ENCODE peak calls at places on chromosomes 3 and 15, in eight cellular contexts. One of them, this sample, is unnamed.

GRCh38 chr3:17033516-17034168 is 148.9 kb downstream of the PLCL2 start:
- DNase-seq in Caco-2: no peak
- DNase-seq in cardiac muscle cell: peak
- DNase-seq in fibroblast of mammary gland: peak
- DNase-seq in cardiac fibroblast: peak
- DNase-seq in OCI-LY7: no peak
- DNase-seq in heart right ventricle: no peak
- DNase-seq in left ventricle myocardium inferior: no peak
- DNase-seq in this sample: no peak

GRCh38 chr3:125212096-125212508 is 446 bp downstream of the SLC12A8 start:
- DNase-seq in Caco-2: no peak
- DNase-seq in cardiac muscle cell: peak
- DNase-seq in fibroblast of mammary gland: no peak
- DNase-seq in cardiac fibroblast: no peak
- DNase-seq in OCI-LY7: no peak
- DNase-seq in heart right ventricle: no peak
- DNase-seq in left ventricle myocardium inferior: no peak
- DNase-seq in this sample: no peak

GRCh38 chr15:73704869-73705645 is 20.9 kb downstream of the CD276 start:
- DNase-seq in Caco-2: peak
- DNase-seq in cardiac muscle cell: peak
- DNase-seq in fibroblast of mammary gland: peak
- DNase-seq in cardiac fibroblast: peak
- DNase-seq in OCI-LY7: peak
- DNase-seq in heart right ventricle: peak
- DNase-seq in left ventricle myocardium inferior: peak
- DNase-seq in this sample: peak

GRCh38 chr3:40012381-40012780 is 203.0 kb downstream of the MYRIP start:
- DNase-seq in Caco-2: no peak
- DNase-seq in cardiac muscle cell: no peak
- DNase-seq in fibroblast of mammary gland: no peak
- DNase-seq in cardiac fibroblast: no peak
- DNase-seq in OCI-LY7: no peak
- DNase-seq in heart right ventricle: no peak
- DNase-seq in left ventricle myocardium inferior: no peak
- DNase-seq in this sample: no peak

GRCh38 chr3:169667710-169668080 is 4.2 kb upstream of the MECOM start:
- DNase-seq in Caco-2: no peak
- DNase-seq in cardiac muscle cell: no peak
- DNase-seq in fibroblast of mammary gland: no peak
- DNase-seq in cardiac fibroblast: no peak
- DNase-seq in OCI-LY7: no peak
- DNase-seq in heart right ventricle: no peak
- DNase-seq in left ventricle myocardium inferior: no peak
- DNase-seq in this sample: no peak

GRCh38 chr3:21942328-21942727 is 191.3 kb upstream of the ZNF385D start:
- DNase-seq in Caco-2: no peak
- DNase-seq in cardiac muscle cell: no peak
- DNase-seq in fibroblast of mammary gland: peak
- DNase-seq in cardiac fibroblast: peak
- DNase-seq in OCI-LY7: no peak
- DNase-seq in heart right ventricle: peak
- DNase-seq in left ventricle myocardium inferior: no peak
- DNase-seq in this sample: peak

GRCh38 chr15:81337241-81337640 is 13.3 kb upstream of the STARD5 start:
- DNase-seq in Caco-2: no peak
- DNase-seq in cardiac muscle cell: no peak
- DNase-seq in fibroblast of mammary gland: no peak
- DNase-seq in cardiac fibroblast: no peak
- DNase-seq in OCI-LY7: no peak
- DNase-seq in heart right ventricle: no peak
- DNase-seq in left ventricle myocardium inferior: no peak
- DNase-seq in this sample: no peak

GRCh38 chr3:177905173-177905894 is 630.9 kb upstream of the KCNMB2 start:
- DNase-seq in Caco-2: no peak
- DNase-seq in cardiac muscle cell: no peak
- DNase-seq in fibroblast of mammary gland: peak
- DNase-seq in cardiac fibroblast: peak
- DNase-seq in OCI-LY7: no peak
- DNase-seq in heart right ventricle: no peak
- DNase-seq in left ventricle myocardium inferior: no peak
- DNase-seq in this sample: no peak

GRCh38 chr3:11770477-11771381 is 76.0 kb downstream of the TAMM41 start:
- DNase-seq in Caco-2: peak
- DNase-seq in cardiac muscle cell: peak
- DNase-seq in fibroblast of mammary gland: peak
- DNase-seq in cardiac fibroblast: peak
- DNase-seq in OCI-LY7: peak
- DNase-seq in heart right ventricle: peak
- DNase-seq in left ventricle myocardium inferior: peak
- DNase-seq in this sample: peak

GRCh38 chr3:120855665-120856437 is 52.2 kb upstream of the STXBP5L start:
- DNase-seq in Caco-2: no peak
- DNase-seq in cardiac muscle cell: no peak
- DNase-seq in fibroblast of mammary gland: peak
- DNase-seq in cardiac fibroblast: peak
- DNase-seq in OCI-LY7: no peak
- DNase-seq in heart right ventricle: peak
- DNase-seq in left ventricle myocardium inferior: peak
- DNase-seq in this sample: peak

DNA sequence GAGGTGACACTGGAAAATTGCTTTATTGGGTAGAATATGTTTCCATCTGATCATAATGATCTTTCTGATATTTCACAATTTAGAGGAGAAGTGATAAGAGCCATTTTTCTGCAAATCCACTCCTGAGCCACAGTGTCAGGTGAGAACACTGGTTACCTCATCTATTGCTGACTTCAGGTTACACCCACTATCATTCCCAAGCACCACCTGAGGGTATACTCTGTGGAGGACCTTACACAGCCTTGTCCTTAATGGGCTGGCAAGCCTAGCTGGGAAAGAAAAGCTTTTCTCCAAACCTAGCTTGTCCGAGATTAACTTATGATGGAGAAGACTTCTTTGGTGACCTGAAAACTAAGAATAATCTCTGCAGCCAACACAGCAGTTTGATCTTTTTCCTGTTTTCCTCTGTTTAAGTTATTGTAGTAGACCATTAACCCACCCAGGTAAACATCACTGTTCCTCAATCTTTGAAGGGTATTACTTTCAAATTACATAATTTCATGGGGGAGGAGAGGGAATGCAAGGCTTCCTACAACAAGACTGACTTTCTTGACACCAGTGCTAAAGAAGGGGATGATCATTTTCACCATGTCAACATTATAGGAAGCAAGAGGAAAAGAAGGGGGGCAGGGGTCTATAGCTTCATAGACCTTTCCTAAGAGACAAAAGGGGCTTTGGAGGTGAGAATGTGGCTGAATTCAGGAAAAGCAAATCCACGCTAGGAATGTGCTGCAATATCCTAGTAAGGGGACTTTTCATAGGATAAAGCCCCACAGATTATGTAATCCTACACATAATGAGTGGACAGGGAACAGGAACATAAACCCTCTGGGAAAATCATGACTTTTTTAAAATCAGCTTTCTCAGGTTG is 1.7 kb downstream of the NCEH1 start:
- DNase-seq in Caco-2: no peak
- DNase-seq in cardiac muscle cell: no peak
- DNase-seq in fibroblast of mammary gland: no peak
- DNase-seq in cardiac fibroblast: no peak
- DNase-seq in OCI-LY7: no peak
- DNase-seq in heart right ventricle: no peak
- DNase-seq in left ventricle myocardium inferior: no peak
- DNase-seq in this sample: peak
- H3K4me3 ChIP-seq in Caco-2: no peak
- H3K4me3 ChIP-seq in cardiac muscle cell: peak
- H3K4me3 ChIP-seq in fibroblast of mammary gland: peak
- H3K4me3 ChIP-seq in cardiac fibroblast: no peak
- H3K4me3 ChIP-seq in OCI-LY7: no peak
- H3K4me3 ChIP-seq in heart right ventricle: peak
- H3K4me3 ChIP-seq in left ventricle myocardium inferior: peak
- H3K4me3 ChIP-seq in this sample: no peak

GRCh38 chr3:126485956-126486884 is 10.5 kb upstream of the ZXDC start:
- DNase-seq in Caco-2: no peak
- DNase-seq in cardiac muscle cell: no peak
- DNase-seq in fibroblast of mammary gland: no peak
- DNase-seq in cardiac fibroblast: no peak
- DNase-seq in OCI-LY7: no peak
- DNase-seq in heart right ventricle: peak
- DNase-seq in left ventricle myocardium inferior: no peak
- DNase-seq in this sample: peak

GRCh38 chr3:126485131-126485530 is 9.4 kb upstream of the ZXDC start:
- DNase-seq in Caco-2: no peak
- DNase-seq in cardiac muscle cell: no peak
- DNase-seq in fibroblast of mammary gland: no peak
- DNase-seq in cardiac fibroblast: no peak
- DNase-seq in OCI-LY7: no peak
- DNase-seq in heart right ventricle: no peak
- DNase-seq in left ventricle myocardium inferior: no peak
- DNase-seq in this sample: no peak

GRCh38 chr3:126488205-126488604 is 12.5 kb upstream of the ZXDC start:
- DNase-seq in Caco-2: no peak
- DNase-seq in cardiac muscle cell: peak
- DNase-seq in fibroblast of mammary gland: no peak
- DNase-seq in cardiac fibroblast: no peak
- DNase-seq in OCI-LY7: no peak
- DNase-seq in heart right ventricle: no peak
- DNase-seq in left ventricle myocardium inferior: no peak
- DNase-seq in this sample: no peak

GRCh38 chr3:126488886-126489569 is 13.3 kb upstream of the ZXDC start:
- DNase-seq in Caco-2: no peak
- DNase-seq in cardiac muscle cell: no peak
- DNase-seq in fibroblast of mammary gland: no peak
- DNase-seq in cardiac fibroblast: no peak
- DNase-seq in OCI-LY7: no peak
- DNase-seq in heart right ventricle: no peak
- DNase-seq in left ventricle myocardium inferior: no peak
- DNase-seq in this sample: no peak

GRCh38 chr3:126487151-126487771 is 11.6 kb upstream of the ZXDC start:
- DNase-seq in Caco-2: no peak
- DNase-seq in cardiac muscle cell: no peak
- DNase-seq in fibroblast of mammary gland: no peak
- DNase-seq in cardiac fibroblast: peak
- DNase-seq in OCI-LY7: peak
- DNase-seq in heart right ventricle: peak
- DNase-seq in left ventricle myocardium inferior: no peak
- DNase-seq in this sample: peak
- TF ChIP-seq CTCF in Caco-2: no peak
- TF ChIP-seq CTCF in cardiac muscle cell: peak
- TF ChIP-seq CTCF in fibroblast of mammary gland: no peak
- TF ChIP-seq CTCF in cardiac fibroblast: peak
- TF ChIP-seq CTCF in OCI-LY7: no peak
- TF ChIP-seq CTCF in heart right ventricle: peak
- TF ChIP-seq CTCF in left ventricle myocardium inferior: peak
- TF ChIP-seq CTCF in this sample: no peak

DNA sequence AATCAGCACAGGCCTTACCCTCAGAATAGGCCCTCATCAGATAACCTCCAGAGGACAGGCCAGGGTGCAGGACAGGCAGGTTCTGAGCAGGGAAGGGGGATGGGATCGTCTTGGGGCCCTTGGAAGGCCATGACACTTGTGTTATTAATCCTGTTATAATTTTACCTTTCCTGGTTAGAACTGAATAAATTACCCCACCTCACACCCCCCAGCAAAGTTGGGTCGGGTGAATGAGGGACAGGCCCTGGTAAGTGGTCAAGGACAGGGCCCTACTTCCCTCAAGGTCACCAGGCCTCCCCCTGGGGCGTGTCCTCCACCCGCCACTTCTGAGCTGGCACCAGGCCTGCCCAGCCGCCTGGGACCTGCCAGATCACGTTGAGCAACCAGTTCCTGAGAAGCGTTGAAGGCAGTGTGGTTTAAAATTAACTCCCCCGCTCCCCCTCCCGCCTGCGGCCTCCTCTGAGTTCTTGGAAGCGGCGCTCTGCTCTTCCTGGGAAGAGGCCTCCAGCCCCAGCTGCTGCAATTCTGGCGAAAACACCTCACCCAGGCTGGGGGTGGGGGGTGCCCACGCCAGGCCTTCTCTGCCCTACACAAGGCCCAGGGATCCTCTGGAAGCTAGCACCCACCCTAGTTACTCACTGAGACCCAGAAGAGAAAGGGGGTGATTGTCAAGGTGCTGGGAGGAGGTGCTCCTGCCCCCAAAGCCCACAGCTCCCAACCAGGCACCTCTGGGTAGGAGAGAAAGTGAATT is 10.6 kb downstream of the CISH start:
- DNase-seq in Caco-2: peak
- DNase-seq in cardiac muscle cell: peak
- DNase-seq in fibroblast of mammary gland: peak
- DNase-seq in cardiac fibroblast: peak
- DNase-seq in OCI-LY7: no peak
- DNase-seq in heart right ventricle: peak
- DNase-seq in left ventricle myocardium inferior: peak
- DNase-seq in this sample: peak
- H3K4me3 ChIP-seq in Caco-2: no peak
- H3K4me3 ChIP-seq in cardiac muscle cell: no peak
- H3K4me3 ChIP-seq in fibroblast of mammary gland: no peak
- H3K4me3 ChIP-seq in cardiac fibroblast: peak
- H3K4me3 ChIP-seq in OCI-LY7: no peak
- H3K4me3 ChIP-seq in heart right ventricle: peak
- H3K4me3 ChIP-seq in left ventricle myocardium inferior: peak
- H3K4me3 ChIP-seq in this sample: no peak

DNA sequence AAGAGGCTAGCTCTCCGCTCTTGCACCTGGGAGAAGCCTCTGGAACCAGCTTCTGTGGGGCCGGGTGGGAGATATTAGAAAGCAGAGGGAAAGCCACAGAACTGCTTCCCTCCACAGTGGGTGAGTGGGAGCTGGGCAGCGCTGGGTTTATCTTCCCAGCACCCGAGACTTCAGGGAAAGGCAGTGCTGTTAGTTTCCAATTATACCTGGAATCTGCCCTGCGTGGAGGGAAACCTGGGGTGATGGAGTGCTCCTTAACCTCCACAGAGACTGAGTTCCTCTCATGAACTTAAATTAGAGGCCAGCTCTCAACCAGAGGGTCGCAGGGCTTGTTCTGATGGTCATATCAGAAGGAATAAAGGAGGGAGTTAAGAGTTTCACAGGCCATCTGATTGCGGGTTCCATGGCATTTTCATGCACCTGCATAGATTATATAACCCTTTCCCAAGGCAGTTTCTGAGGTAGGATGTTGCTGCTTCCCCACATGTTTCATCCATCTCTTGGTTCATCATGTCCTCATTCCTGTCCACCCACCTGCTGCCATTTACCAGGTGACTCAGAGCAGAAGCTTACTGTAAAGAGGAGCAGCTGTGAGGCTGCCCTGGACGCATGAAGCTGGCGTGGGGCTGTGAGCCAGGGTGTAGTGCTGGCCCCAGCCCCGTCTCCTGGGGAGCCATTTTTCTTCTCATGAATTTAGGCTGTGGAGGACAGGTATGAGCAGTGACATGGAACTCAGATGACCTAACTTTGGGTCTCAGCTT is 42.5 kb downstream of the CA12 start:
- DNase-seq in Caco-2: no peak
- DNase-seq in cardiac muscle cell: no peak
- DNase-seq in fibroblast of mammary gland: peak
- DNase-seq in cardiac fibroblast: no peak
- DNase-seq in OCI-LY7: no peak
- DNase-seq in heart right ventricle: no peak
- DNase-seq in left ventricle myocardium inferior: no peak
- DNase-seq in this sample: peak
- TF ChIP-seq CTCF in Caco-2: no peak
- TF ChIP-seq CTCF in cardiac muscle cell: no peak
- TF ChIP-seq CTCF in fibroblast of mammary gland: no peak
- TF ChIP-seq CTCF in cardiac fibroblast: no peak
- TF ChIP-seq CTCF in OCI-LY7: no peak
- TF ChIP-seq CTCF in heart right ventricle: no peak
- TF ChIP-seq CTCF in left ventricle myocardium inferior: no peak
- TF ChIP-seq CTCF in this sample: no peak